ENCODE peak calls at places on chromosomes 16 and 17, in four cellular contexts. X, I, S and V are unnamed samples.

GRCh38 chr16:46688101-46688656 is 799 bp downstream of the VPS35 start:
- DNase-seq in S (no peak), X (peak; percentile 51), I (no peak), V (peak; percentile 54)

GRCh38 chr16:57771141-57771785 is 31.0 kb downstream of the KIFC3 start:
- DNase-seq in S (no peak), X (no peak), I (no peak), V (no peak)

GRCh38 chr16:50721549-50722409 is 20.1 kb upstream of the CYLD start:
- DNase-seq in S (no peak), I (no peak), X (no peak), V (no peak)

GRCh38 chr17:42608692-42609181 is 437 bp downstream of the RETREG3 start:
- DNase-seq in I (no peak), S (no peak), X (peak; percentile 32), V (no peak)

GRCh38 chr16:89918453-89919347 is at the start of gene MC1R:
- DNase-seq in I (peak; percentile 31), X (no peak), S (no peak), V (peak; percentile 49)

GRCh38 chr16:15897834-15898254 is 9.4 kb upstream of the CEP20 start:
- DNase-seq in X (no peak), I (no peak), S (no peak), V (no peak)

GRCh38 chr17:67577429-67577828 is 140.3 kb upstream of the NOL11 start:
- DNase-seq in S (no peak), X (no peak), I (no peak), V (no peak)

GRCh38 chr17:48595107-48595999 is 1.8 kb upstream of the HOXB5 start:
- DNase-seq in X (no peak), S (no peak), I (no peak), V (no peak)

GRCh38 chr16:75218256-75219076 is at the start of gene CTRB1:
- DNase-seq in I (no peak), X (no peak), S (no peak), V (no peak)

GRCh38 chr16:90035902-90036301 is 16.6 kb upstream of the DBNDD1 start:
- DNase-seq in I (no peak), S (no peak), X (no peak), V (no peak)

GRCh38 chr17:81510524-81510797 is 2.1 kb downstream of the ACTG1 start:
- DNase-seq in X (no peak), I (no peak), S (no peak), V (no peak)

GRCh38 chr17:4994081-4994595 is 3.2 kb downstream of the INCA1 start:
- DNase-seq in S (no peak), I (no peak), X (no peak), V (no peak)

GRCh38 chr16:85486256-85486915 is 126.7 kb upstream of the GSE1 start:
- DNase-seq in S (no peak), I (no peak), X (no peak), V (no peak)

GRCh38 chr17:49393491-49394255 is 21.0 kb downstream of the PHB1 start:
- DNase-seq in I (no peak), S (no peak), X (no peak), V (no peak)

GRCh38 chr17:81858967-81859905 is 1.1 kb downstream of the P4HB start:
- DNase-seq in S (no peak), I (no peak), X (no peak), V (peak; percentile 51)

GRCh38 chr17:2710804-2711607 is 558 bp downstream of the CLUH start:
- DNase-seq in X (peak; percentile 48), S (peak; percentile 29), I (no peak), V (peak; percentile 76)

GRCh38 chr17:41049110-41049509 is 2.0 kb upstream of the KRTAP2-1 start:
- DNase-seq in I (no peak), X (no peak), S (no peak), V (no peak)

GRCh38 chr16:28923652-28924398 is 1.2 kb downstream of the RABEP2 start:
- DNase-seq in S (no peak), X (no peak), I (no peak), V (no peak)

GRCh38 chr17:57288753-57289121 is 32.4 kb downstream of the MSI2 start:
- DNase-seq in I (no peak), X (no peak), S (no peak), V (no peak)

GRCh38 chr17:51371732-51372151 is 111.4 kb downstream of the UTP18 start:
- DNase-seq in X (no peak), S (no peak), I (peak; percentile 71), V (no peak)
- H3K4me3 ChIP-seq in X (no peak overlapping the region), S (no peak overlapping the region), I (peak overlapping the region; percentile 63), V (no peak overlapping the region)

DNA sequence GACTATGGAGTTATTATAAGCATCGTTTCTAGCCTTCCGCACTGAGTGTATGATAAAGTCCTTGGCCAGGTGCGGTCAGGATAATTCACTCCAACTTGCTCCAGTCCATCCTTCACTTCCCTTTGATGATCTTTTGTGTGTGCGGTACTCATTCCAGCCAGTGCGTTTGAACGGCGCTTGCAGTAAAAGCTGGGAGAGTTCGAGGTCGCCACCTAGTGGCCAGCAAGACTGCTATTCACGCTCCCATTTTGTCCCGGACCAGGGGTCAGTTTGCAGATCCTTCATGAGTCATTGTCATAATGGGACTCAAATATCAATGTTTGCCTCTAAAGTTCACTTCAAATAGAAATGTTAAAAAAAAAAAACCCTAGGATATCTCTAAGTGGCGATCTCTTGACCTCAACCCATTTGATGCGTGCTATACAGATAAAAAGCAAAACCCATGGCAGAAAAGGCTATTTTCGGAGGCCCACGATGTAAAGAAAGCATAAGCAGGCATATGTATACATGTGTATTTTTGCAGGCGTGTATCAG is 417.1 kb downstream of the TMEM114 start:
- DNase-seq in S (no peak), X (peak; percentile 53), I (peak; percentile 85), V (peak; percentile 77)
- H3K4me3 ChIP-seq in S (no peak overlapping the region), X (no peak overlapping the region), I (no peak overlapping the region), V (no peak overlapping the region)

DNA sequence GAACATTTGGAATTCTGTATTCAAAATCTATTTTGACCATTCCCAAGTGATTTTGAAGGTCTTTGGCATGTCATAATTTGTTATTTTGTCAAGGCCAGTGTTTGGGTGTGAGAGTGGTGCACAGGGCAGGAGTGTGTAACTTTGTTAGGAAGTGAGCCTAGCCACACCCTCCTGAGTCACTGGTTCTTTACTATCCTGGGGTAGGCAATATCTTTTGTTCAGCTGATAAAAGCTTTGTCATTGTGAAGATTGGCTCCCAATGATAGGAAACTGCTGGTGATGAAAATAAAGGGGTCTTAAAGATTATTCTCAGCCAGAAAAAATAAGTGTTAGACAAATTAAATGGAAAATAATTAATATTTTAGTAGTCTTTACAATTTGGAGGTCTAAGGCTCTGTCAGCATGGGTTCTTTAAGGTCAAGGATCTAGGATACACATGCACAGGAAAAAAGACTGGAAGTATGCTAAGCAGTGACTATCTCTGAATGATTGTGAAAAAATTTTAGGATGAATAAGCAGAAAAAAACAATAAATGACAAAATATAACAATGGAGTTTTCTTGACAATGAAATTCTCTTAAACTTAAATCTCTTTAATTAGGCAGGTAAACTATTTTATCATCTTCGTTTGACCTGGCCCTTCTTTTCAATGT is 5.1 kb downstream of the UBN1 start:
- DNase-seq in I (no peak), X (no peak), S (no peak), V (peak; percentile 31)
- H3K4me3 ChIP-seq in I (no peak overlapping the region), X (no peak overlapping the region), S (no peak overlapping the region), V (no peak overlapping the region)

GRCh38 chr16:11104168-11105037 is 151.6 kb downstream of the SOCS1 start:
- DNase-seq in I (no peak), S (no peak), X (no peak), V (no peak)
- H3K4me3 ChIP-seq in I (no peak overlapping the region), S (no peak overlapping the region), X (no peak overlapping the region), V (no peak overlapping the region)

DNA sequence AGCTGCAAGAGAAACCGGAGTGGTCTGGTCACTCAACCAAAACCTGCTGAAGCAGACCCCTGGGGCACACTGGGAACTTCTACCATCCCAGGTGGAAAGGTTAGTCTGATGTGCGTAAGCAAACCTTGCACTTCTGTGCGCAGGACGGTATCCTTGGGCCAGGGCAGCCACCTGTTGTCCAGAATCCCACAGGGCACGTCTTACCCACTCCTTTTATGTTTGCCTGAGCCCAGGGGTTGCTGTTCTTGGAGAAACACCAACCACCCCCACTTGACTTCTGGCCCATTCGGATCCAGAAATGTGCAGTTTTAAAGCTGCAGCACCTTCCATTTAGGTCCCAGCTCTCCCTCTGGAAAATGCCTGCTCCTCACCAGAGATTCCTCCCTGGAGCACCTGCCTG is 18.7 kb downstream of the TBC1D24 start:
- DNase-seq in S (no peak), I (no peak), X (peak; percentile 62), V (no peak)
- H3K4me3 ChIP-seq in S (no peak overlapping the region), I (no peak overlapping the region), X (no peak overlapping the region), V (no peak overlapping the region)

GRCh38 chr16:30067584-30067916 is 2.0 kb downstream of the ALDOA start:
- DNase-seq in I (no peak), S (no peak), X (no peak), V (no peak)
- H3K4me3 ChIP-seq in I (peak overlapping the region; percentile 14), S (peak overlapping the region; percentile 85), X (no peak overlapping the region), V (peak overlapping the region; percentile 79)